ENCODE peak calls at places on chromosomes 6 and 20, in ten cellular contexts. U, K, Z, L, P, Y, E, I, S and N are unnamed samples.

GRCh38 chr20:41895633-41896032 is 277.5 kb upstream of the CHD6 start:
- DNase-seq in U (no peak), K (no peak), Z (no peak), L (no peak), P (no peak), Y (no peak), E (no peak), I (no peak), S (no peak), N (no peak)

GRCh38 chr20:23526850-23527249 is 35.9 kb downstream of the CST8 start:
- DNase-seq in U (no peak), K (no peak), Z (no peak), L (no peak), P (no peak), Y (no peak), E (no peak), I (no peak), S (no peak), N (no peak)

GRCh38 chr6:107730106-107730505 is 94.0 kb downstream of the SCML4 start:
- DNase-seq in U (no peak), K (peak; percentile 31), Z (no peak), L (no peak), P (peak; percentile 25), Y (no peak), E (no peak), I (no peak), S (no peak), N (no peak)

GRCh38 chr6:15389759-15390723 is 144.2 kb downstream of the JARID2 start:
- DNase-seq in U (no peak), K (no peak), Z (no peak), L (peak; percentile 63), P (no peak), Y (no peak), E (no peak), I (peak; percentile 16), S (peak; percentile 58), N (no peak)

GRCh38 chr20:31560900-31561598 is 44.0 kb upstream of the ID1 start:
- DNase-seq in U (peak; percentile 92), K (no peak), Z (no peak), L (peak; percentile 97), P (no peak), Y (no peak), E (no peak), I (peak; percentile 85), S (no peak), N (no peak)

GRCh38 chr20:38034108-38034649 is 633 bp downstream of the RPRD1B start:
- DNase-seq in U (no peak), K (no peak), Z (no peak), L (no peak), P (no peak), Y (no peak), E (no peak), I (no peak), S (no peak), N (no peak)

GRCh38 chr6:126529605-126530004 is 189.7 kb downstream of the CENPW start:
- DNase-seq in U (no peak), K (no peak), Z (no peak), L (no peak), P (no peak), Y (no peak), E (no peak), I (no peak), S (no peak), N (no peak)

GRCh38 chr6:128739112-128739511 is 143.8 kb upstream of the LAMA2 start:
- DNase-seq in U (no peak), K (no peak), Z (no peak), L (no peak), P (no peak), Y (no peak), E (no peak), I (peak; percentile 53), S (no peak), N (no peak)

GRCh38 chr6:97059473-97059872 is 134.9 kb downstream of the KLHL32 start:
- DNase-seq in U (no peak), K (no peak), Z (no peak), L (peak; percentile 51), P (no peak), Y (no peak), E (no peak), I (no peak), S (peak; percentile 33), N (no peak)

GRCh38 chr6:81731814-81732213 is 20.7 kb downstream of the TENT5A start:
- DNase-seq in U (no peak), K (no peak), Z (no peak), L (peak; percentile 41), P (no peak), Y (no peak), E (no peak), I (no peak), S (no peak), N (no peak)

GRCh38 chr6:169539176-169539897 is 162.5 kb downstream of the WDR27 start:
- DNase-seq in U (no peak), K (no peak), Z (no peak), L (peak; percentile 44), P (no peak), Y (no peak), E (no peak), I (no peak), S (no peak), N (no peak)

GRCh38 chr6:89385156-89385667 is 26.9 kb downstream of the RRAGD start:
- DNase-seq in U (peak; percentile 82), K (no peak), Z (no peak), L (peak; percentile 40), P (no peak), Y (no peak), E (no peak), I (no peak), S (no peak), N (no peak)

GRCh38 chr6:111992851-111993250 is 61.1 kb upstream of the CCN6 start:
- DNase-seq in U (no peak), K (peak; percentile 40), Z (no peak), L (peak; percentile 55), P (peak; percentile 50), Y (no peak), E (no peak), I (no peak), S (no peak), N (peak; percentile 19)